ENCODE peak calls at places on chromosome 10, in seven cellular contexts. R is stomach, V is GM12865, Q is epithelial cell of esophagus, Z is HCT116, K is heart right ventricle, I is OCI-LY7. T is an unnamed sample.

GRCh38 chr10:125048101-125048864 is 106.4 kb downstream of the ZRANB1 start:
- DNase-seq in V (peak), Z (peak), R (peak), Q (peak), K (peak), I (peak), T (peak)

GRCh38 chr10:120806081-120806480 is 45.1 kb upstream of the WDR11 start:
- DNase-seq in Q (no peak), V (no peak), R (no peak), Z (no peak), I (no peak), K (no peak), T (no peak)

GRCh38 chr10:10294801-10295515 is 722.7 kb upstream of the CELF2 start:
- DNase-seq in K (no peak), R (no peak), I (no peak), Q (no peak), V (no peak), Z (no peak), T (no peak)

GRCh38 chr10:47141349-47141748 is 158.6 kb upstream of the GDF10 start:
- DNase-seq in I (no peak), R (no peak), Q (no peak), V (no peak), Z (no peak), K (no peak), T (no peak)

GRCh38 chr10:72738476-72738875 is 46.5 kb downstream of the MCU start:
- DNase-seq in K (no peak), R (no peak), Q (no peak), Z (no peak), V (no peak), I (no peak), T (no peak)

GRCh38 chr10:70135684-70136083 is 3.1 kb upstream of the AIFM2 start:
- DNase-seq in I (no peak), Q (no peak), K (no peak), Z (no peak), R (peak), V (no peak), T (no peak)

GRCh38 chr10:23096814-23097549 is 1.6 kb downstream of the MSRB2 start:
- DNase-seq in K (no peak), V (no peak), R (no peak), I (no peak), Z (no peak), Q (peak), T (peak)

GRCh38 chr10:55426138-55426537 is 625.1 kb upstream of the PCDH15 start:
- DNase-seq in Z (no peak), R (no peak), K (peak), V (no peak), Q (no peak), I (no peak), T (no peak)

GRCh38 chr10:32943395-32943794 is 14.6 kb downstream of the ITGB1 start:
- DNase-seq in K (no peak), V (peak), I (peak), Q (no peak), R (no peak), Z (no peak), T (no peak)

GRCh38 chr10:102401735-102402511 is 6.4 kb downstream of the NFKB2 start:
- DNase-seq in K (no peak), V (no peak), R (no peak), Q (peak), Z (no peak), I (no peak), T (no peak)

GRCh38 chr10:22816298-22816653 is 101.9 kb upstream of the PIP4K2A start:
- DNase-seq in V (peak), R (no peak), K (no peak), Z (peak), I (no peak), Q (peak), T (peak)

GRCh38 chr10:35339946-35340345 is 3.6 kb downstream of the CCNY start:
- DNase-seq in R (no peak), Q (peak), Z (no peak), K (no peak), V (peak), I (no peak), T (no peak)

DNA sequence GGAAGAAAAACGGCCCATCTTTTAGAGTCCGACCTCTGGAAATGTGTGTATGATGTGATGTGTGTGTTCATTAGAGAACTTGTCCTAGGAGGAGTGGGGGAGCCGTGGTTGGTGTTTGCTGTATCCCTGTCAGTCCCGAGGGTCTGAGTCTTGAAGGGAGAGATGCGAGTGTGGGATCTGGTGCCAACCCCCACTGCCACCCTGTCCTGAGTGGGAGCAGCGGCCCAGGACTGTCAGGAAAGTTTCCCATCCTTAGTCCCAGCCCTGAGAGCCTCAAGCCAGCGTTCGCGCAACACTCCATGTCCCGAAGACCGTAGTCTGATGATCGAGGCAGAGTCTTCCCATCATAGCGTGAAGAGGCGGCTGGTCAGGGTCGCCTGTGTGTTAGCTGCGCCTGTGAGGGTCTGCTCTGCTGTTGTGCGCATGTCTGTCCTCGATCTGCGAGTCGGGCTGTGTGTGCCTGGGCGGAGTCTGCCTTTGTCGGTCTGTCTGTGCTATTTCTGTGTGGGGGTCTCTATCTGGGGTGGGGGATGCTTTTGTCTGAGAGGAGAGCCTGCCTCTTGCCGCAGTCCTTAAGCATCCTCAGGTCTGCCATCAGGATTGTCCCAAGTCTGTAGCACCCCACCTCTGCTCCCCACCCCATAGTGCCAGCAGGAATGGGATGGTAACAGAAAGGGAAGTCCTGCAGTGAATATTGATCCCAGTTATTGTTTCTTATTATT is 516 bp upstream of the CHAT start:
- DNase-seq in Q (no peak), I (no peak), R (no peak), K (no peak), Z (no peak), V (no peak), T (no peak)
- H3K4me3 ChIP-seq in Q (no peak), I (no peak), R (no peak), K (no peak), Z (no peak), V (no peak), T (no peak)

GRCh38 chr10:110042891-110043290 is 35.1 kb downstream of the ADD3 start:
- DNase-seq in Z (no peak), K (no peak), Q (no peak), I (no peak), V (no peak), R (no peak), T (no peak)

GRCh38 chr10:110040108-110040507 is 32.3 kb downstream of the ADD3 start:
- DNase-seq in I (no peak), Z (no peak), R (no peak), K (no peak), Q (no peak), V (no peak), T (no peak)

GRCh38 chr10:110041479-110041829 is 33.7 kb downstream of the ADD3 start:
- DNase-seq in K (no peak), I (no peak), Q (no peak), V (no peak), R (no peak), Z (no peak), T (no peak)

GRCh38 chr10:110040767-110041478 is 33.1 kb downstream of the ADD3 start:
- DNase-seq in R (no peak), V (no peak), I (no peak), K (no peak), Q (no peak), Z (no peak), T (no peak)

DNA sequence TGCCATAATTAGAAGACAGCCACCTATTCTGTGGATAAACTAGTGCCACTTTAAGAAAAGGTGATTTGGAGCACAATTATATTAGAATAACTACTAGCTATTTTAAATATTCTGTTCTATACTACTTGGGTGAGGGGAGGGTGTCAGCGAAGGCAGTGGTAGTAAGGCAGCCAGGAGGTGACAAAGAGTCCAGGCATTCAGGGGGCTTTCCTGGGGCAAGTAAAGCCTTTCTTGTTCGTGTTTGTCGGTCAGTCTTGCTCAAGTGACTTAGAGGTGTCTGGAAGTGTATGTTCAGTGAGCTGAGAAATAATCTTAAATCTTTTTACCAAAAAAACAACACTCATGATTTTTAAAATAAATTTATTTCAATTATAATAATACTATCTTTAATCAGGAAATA is 34.4 kb downstream of the ADD3 start:
- DNase-seq in Q (peak), R (no peak), I (no peak), V (no peak), K (no peak), Z (no peak), T (peak)
- TF ChIP-seq CTCF in Q (no peak), R (no peak), I (no peak), V (no peak), K (no peak), Z (no peak), T (no peak)

DNA sequence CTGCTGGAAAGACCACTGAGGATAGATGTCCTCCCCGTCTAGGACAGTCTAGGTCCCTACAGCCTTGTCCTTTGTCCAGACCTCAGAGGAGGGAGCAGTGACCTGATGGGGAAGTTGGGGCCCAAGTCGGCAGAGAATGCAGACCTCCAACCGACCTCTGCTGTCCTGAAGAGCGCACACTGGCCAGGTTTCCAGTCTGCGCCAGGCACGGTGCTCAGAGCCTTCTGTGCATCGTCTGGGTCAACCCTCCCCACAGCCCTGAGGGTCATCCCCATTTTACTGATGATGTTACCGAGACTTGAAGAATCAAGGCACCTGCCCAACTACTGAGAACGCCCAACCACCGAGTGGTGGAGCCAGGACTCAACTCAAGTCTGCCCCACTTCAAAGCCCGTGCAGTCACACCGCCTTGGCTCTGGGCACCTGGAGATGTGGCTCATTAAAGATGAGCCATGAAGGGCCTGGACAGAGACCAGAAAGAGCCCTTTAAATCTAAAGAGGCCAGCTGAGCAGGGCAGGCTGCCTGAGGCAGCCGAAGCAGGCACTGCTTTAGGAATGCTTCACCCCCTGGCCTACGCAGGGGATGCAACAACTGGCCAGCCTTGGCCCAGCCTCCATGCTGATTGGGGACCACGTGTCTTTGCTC is 4.4 kb downstream of the ITPRIP start:
- DNase-seq in I (no peak), Q (no peak), V (no peak), K (no peak), Z (no peak), R (no peak), T (peak)
- H3K4me3 ChIP-seq in I (no peak), Q (no peak), V (no peak), K (no peak), Z (no peak), R (peak), T (no peak)

GRCh38 chr10:64385355-64385754 is 864.2 kb downstream of the REEP3 start:
- DNase-seq in K (no peak), R (no peak), Z (no peak), V (no peak), Q (no peak), I (no peak), T (no peak)

GRCh38 chr10:64376169-64376568 is 855.0 kb downstream of the REEP3 start:
- DNase-seq in Z (no peak), R (no peak), I (no peak), Q (no peak), K (no peak), V (no peak), T (no peak)

DNA sequence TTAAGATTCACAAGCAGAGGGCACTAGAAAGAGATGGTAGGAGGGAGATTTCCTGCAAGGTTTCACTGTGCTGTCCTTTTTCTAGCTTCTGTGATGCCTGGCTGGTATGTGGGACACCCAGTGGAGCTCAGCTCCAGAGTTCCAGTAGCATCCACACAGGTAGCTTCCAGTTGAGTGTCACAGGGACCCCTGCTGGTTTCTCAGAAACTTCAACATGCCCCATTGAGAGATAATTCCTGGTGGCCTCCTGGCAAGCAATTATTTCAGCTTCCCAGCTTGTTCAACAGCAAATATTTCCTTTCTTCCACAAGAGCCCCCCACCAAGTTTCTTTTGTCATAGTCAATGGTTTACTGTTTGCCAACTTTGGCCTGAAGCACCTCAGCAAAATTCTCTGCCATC is 858.7 kb downstream of the REEP3 start:
- DNase-seq in V (peak), K (no peak), Q (no peak), I (no peak), Z (peak), R (no peak), T (no peak)
- TF ChIP-seq CTCF in V (no peak), K (no peak), Q (no peak), I (no peak), Z (peak), R (no peak), T (no peak)

DNA sequence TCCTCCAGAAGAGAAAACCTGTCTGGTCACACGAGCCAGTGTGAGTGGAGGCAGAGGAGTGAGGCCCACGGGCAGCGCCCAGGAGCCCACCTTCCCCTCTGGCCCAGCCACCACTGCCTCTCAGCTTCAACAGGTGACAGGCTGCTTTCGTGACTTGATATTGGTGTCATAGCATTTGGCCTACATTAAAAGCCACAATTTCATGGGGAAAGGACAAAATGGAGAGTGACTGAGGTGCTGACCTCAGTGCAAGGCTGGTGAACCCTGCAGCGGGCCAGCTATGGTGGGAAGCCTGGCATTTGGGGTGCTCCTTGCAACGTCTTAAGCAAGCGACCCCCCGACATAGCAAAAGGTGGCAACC is 21.3 kb downstream of the ECHDC3 start:
- DNase-seq in Q (no peak), R (no peak), Z (no peak), V (no peak), K (no peak), I (no peak), T (no peak)
- H3K4me3 ChIP-seq in Q (no peak), R (no peak), Z (no peak), V (no peak), K (no peak), I (no peak), T (no peak)

GRCh38 chr10:87546221-87546620 is 41.5 kb downstream of the MINPP1 start:
- DNase-seq in K (no peak), V (peak), Z (no peak), I (no peak), R (no peak), Q (no peak), T (no peak)

GRCh38 chr10:87546971-87547413 is 42.3 kb downstream of the MINPP1 start:
- DNase-seq in I (no peak), R (no peak), K (no peak), Z (no peak), V (no peak), Q (no peak), T (no peak)

GRCh38 chr10:87550741-87551140 is 46.0 kb downstream of the MINPP1 start:
- DNase-seq in R (no peak), V (no peak), K (no peak), Q (no peak), Z (no peak), I (no peak), T (no peak)

GRCh38 chr10:87545783-87546182 is 41.1 kb downstream of the MINPP1 start:
- DNase-seq in R (no peak), V (no peak), Q (no peak), I (no peak), Z (no peak), K (no peak), T (no peak)

DNA sequence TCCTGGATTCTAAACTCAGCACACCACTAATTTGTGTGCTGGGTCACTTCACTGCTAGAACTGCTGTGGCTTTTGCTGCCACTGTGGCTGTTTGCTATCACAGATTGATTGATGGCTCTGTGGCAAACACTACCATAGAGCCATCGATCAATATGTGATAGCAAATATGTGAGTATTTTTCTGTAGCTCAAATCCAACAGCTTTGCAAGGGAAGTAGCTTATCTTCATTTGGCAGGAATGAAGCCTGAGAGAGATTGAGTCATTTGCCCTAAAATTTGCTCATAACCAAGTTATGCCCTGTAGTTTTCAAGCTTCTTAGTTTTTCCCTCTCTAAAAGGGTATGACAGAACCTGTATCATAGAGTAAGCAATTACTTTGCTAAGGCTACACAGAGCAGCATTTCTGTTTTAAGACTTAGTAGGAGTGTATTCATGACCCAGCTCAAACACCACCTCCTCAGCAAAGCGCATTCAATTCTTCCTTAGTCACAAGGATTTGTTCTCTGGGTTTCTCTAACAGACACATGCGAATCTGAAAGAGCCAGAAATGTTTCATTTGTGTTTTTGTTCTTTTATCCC is 43.1 kb downstream of the MINPP1 start:
- DNase-seq in V (no peak), Z (no peak), K (no peak), Q (peak), I (no peak), R (no peak), T (peak)
- TF ChIP-seq CTCF in V (no peak), Z (no peak), K (no peak), Q (no peak), I (no peak), R (no peak), T (no peak)